ENCODE peak calls at places on chromosomes 11 and 22, in eight cellular contexts. One of them, this sample, is unnamed.

GRCh38 chr11:45710561-45710960 is 45.1 kb upstream of the CHST1 start:
- DNase-seq in HFFc6: no peak
- DNase-seq in uterus: no peak
- DNase-seq in right lobe of liver: no peak
- DNase-seq in prostate gland: no peak
- DNase-seq in cardiac muscle cell: no peak
- DNase-seq in keratinocyte: no peak
- DNase-seq in adrenal gland: no peak
- DNase-seq in this sample: no peak

GRCh38 chr11:9955387-9955786 is 291.5 kb downstream of the SWAP70 start:
- DNase-seq in HFFc6: peak; percentile 0
- DNase-seq in prostate gland: no peak
- DNase-seq in cardiac muscle cell: no peak
- DNase-seq in adrenal gland: no peak
- DNase-seq in keratinocyte: no peak
- DNase-seq in right lobe of liver: no peak
- DNase-seq in uterus: no peak
- DNase-seq in this sample: no peak

GRCh38 chr22:45096256-45096907 is 67.3 kb upstream of the NUP50 start:
- DNase-seq in prostate gland: peak; percentile 62
- DNase-seq in adrenal gland: peak; percentile 68
- DNase-seq in keratinocyte: no peak
- DNase-seq in cardiac muscle cell: peak; percentile 67
- DNase-seq in right lobe of liver: peak; percentile 55
- DNase-seq in uterus: peak; percentile 34
- DNase-seq in HFFc6: peak; percentile 48
- DNase-seq in this sample: peak; percentile 58

GRCh38 chr22:23820748-23821211 is 18.0 kb downstream of the DERL3 start:
- DNase-seq in uterus: no peak
- DNase-seq in HFFc6: no peak
- DNase-seq in cardiac muscle cell: no peak
- DNase-seq in prostate gland: no peak
- DNase-seq in keratinocyte: no peak
- DNase-seq in right lobe of liver: peak; percentile 21
- DNase-seq in adrenal gland: no peak
- DNase-seq in this sample: no peak

GRCh38 chr11:110894224-110894623 is 182.0 kb upstream of the ARHGAP20 start:
- DNase-seq in adrenal gland: no peak
- DNase-seq in prostate gland: no peak
- DNase-seq in cardiac muscle cell: no peak
- DNase-seq in uterus: no peak
- DNase-seq in keratinocyte: no peak
- DNase-seq in right lobe of liver: no peak
- DNase-seq in HFFc6: no peak
- DNase-seq in this sample: no peak

GRCh38 chr22:21624120-21624879 is 5.5 kb downstream of the YDJC start:
- DNase-seq in cardiac muscle cell: peak; percentile 18
- DNase-seq in prostate gland: peak; percentile 36
- DNase-seq in adrenal gland: no peak
- DNase-seq in right lobe of liver: peak; percentile 74
- DNase-seq in keratinocyte: no peak
- DNase-seq in HFFc6: no peak
- DNase-seq in uterus: no peak
- DNase-seq in this sample: no peak

GRCh38 chr11:16924826-16925494 is 89.3 kb downstream of the PLEKHA7 start:
- DNase-seq in keratinocyte: peak; percentile 63
- DNase-seq in adrenal gland: peak; percentile 29
- DNase-seq in cardiac muscle cell: peak; percentile 68
- DNase-seq in uterus: peak; percentile 23
- DNase-seq in right lobe of liver: peak; percentile 81
- DNase-seq in HFFc6: no peak
- DNase-seq in prostate gland: peak; percentile 79
- DNase-seq in this sample: no peak

GRCh38 chr22:45848904-45849303 is 128.1 kb downstream of the WNT7B start:
- DNase-seq in prostate gland: no peak
- DNase-seq in HFFc6: no peak
- DNase-seq in cardiac muscle cell: no peak
- DNase-seq in adrenal gland: no peak
- DNase-seq in right lobe of liver: no peak
- DNase-seq in uterus: no peak
- DNase-seq in keratinocyte: no peak
- DNase-seq in this sample: no peak

GRCh38 chr11:119207300-119207570 is 1.1 kb downstream of the CBL start:
- DNase-seq in adrenal gland: no peak
- DNase-seq in HFFc6: peak; percentile 21
- DNase-seq in prostate gland: no peak
- DNase-seq in uterus: no peak
- DNase-seq in cardiac muscle cell: peak; percentile 29
- DNase-seq in keratinocyte: no peak
- DNase-seq in right lobe of liver: no peak
- DNase-seq in this sample: no peak

GRCh38 chr11:119903389-119903788 is 174.4 kb upstream of the NECTIN1 start:
- DNase-seq in adrenal gland: no peak
- DNase-seq in keratinocyte: no peak
- DNase-seq in cardiac muscle cell: no peak
- DNase-seq in HFFc6: no peak
- DNase-seq in right lobe of liver: no peak
- DNase-seq in uterus: no peak
- DNase-seq in prostate gland: no peak
- DNase-seq in this sample: no peak

GRCh38 chr22:37998543-37998942 is 14.2 kb upstream of the SOX10 start:
- DNase-seq in cardiac muscle cell: no peak
- DNase-seq in uterus: no peak
- DNase-seq in adrenal gland: no peak
- DNase-seq in right lobe of liver: no peak
- DNase-seq in keratinocyte: no peak
- DNase-seq in HFFc6: no peak
- DNase-seq in prostate gland: no peak
- DNase-seq in this sample: no peak

GRCh38 chr22:43007519-43008102 is 7.3 kb downstream of the PACSIN2 start:
- DNase-seq in cardiac muscle cell: peak; percentile 68
- DNase-seq in HFFc6: peak; percentile 55
- DNase-seq in adrenal gland: peak; percentile 49
- DNase-seq in uterus: no peak
- DNase-seq in right lobe of liver: no peak
- DNase-seq in prostate gland: no peak
- DNase-seq in keratinocyte: no peak
- DNase-seq in this sample: no peak

GRCh38 chr11:23233075-23233474 is 372.8 kb upstream of the CCDC179 start:
- DNase-seq in prostate gland: no peak
- DNase-seq in adrenal gland: no peak
- DNase-seq in cardiac muscle cell: peak; percentile 64
- DNase-seq in HFFc6: peak; percentile 41
- DNase-seq in uterus: no peak
- DNase-seq in keratinocyte: no peak
- DNase-seq in right lobe of liver: no peak
- DNase-seq in this sample: no peak

GRCh38 chr11:76984741-76985140 is 49.5 kb upstream of the B3GNT6 start:
- DNase-seq in keratinocyte: no peak
- DNase-seq in uterus: no peak
- DNase-seq in HFFc6: no peak
- DNase-seq in right lobe of liver: no peak
- DNase-seq in prostate gland: no peak
- DNase-seq in adrenal gland: no peak
- DNase-seq in cardiac muscle cell: no peak
- DNase-seq in this sample: no peak

GRCh38 chr11:114142646-114143045 is 83.1 kb downstream of the ZBTB16 start:
- DNase-seq in prostate gland: no peak
- DNase-seq in uterus: no peak
- DNase-seq in cardiac muscle cell: no peak
- DNase-seq in HFFc6: no peak
- DNase-seq in adrenal gland: no peak
- DNase-seq in keratinocyte: no peak
- DNase-seq in right lobe of liver: no peak
- DNase-seq in this sample: no peak

GRCh38 chr11:1643146-1643690 is 13.6 kb downstream of the KRTAP5-5 start:
- DNase-seq in right lobe of liver: no peak
- DNase-seq in cardiac muscle cell: no peak
- DNase-seq in HFFc6: no peak
- DNase-seq in prostate gland: no peak
- DNase-seq in keratinocyte: no peak
- DNase-seq in uterus: no peak
- DNase-seq in adrenal gland: no peak
- DNase-seq in this sample: no peak

GRCh38 chr11:59802639-59803176 is 7.9 kb downstream of the MRPL16 start:
- DNase-seq in prostate gland: peak; percentile 47
- DNase-seq in right lobe of liver: no peak
- DNase-seq in cardiac muscle cell: peak; percentile 66
- DNase-seq in adrenal gland: peak; percentile 38
- DNase-seq in keratinocyte: no peak
- DNase-seq in uterus: no peak
- DNase-seq in HFFc6: peak; percentile 52
- DNase-seq in this sample: no peak

DNA sequence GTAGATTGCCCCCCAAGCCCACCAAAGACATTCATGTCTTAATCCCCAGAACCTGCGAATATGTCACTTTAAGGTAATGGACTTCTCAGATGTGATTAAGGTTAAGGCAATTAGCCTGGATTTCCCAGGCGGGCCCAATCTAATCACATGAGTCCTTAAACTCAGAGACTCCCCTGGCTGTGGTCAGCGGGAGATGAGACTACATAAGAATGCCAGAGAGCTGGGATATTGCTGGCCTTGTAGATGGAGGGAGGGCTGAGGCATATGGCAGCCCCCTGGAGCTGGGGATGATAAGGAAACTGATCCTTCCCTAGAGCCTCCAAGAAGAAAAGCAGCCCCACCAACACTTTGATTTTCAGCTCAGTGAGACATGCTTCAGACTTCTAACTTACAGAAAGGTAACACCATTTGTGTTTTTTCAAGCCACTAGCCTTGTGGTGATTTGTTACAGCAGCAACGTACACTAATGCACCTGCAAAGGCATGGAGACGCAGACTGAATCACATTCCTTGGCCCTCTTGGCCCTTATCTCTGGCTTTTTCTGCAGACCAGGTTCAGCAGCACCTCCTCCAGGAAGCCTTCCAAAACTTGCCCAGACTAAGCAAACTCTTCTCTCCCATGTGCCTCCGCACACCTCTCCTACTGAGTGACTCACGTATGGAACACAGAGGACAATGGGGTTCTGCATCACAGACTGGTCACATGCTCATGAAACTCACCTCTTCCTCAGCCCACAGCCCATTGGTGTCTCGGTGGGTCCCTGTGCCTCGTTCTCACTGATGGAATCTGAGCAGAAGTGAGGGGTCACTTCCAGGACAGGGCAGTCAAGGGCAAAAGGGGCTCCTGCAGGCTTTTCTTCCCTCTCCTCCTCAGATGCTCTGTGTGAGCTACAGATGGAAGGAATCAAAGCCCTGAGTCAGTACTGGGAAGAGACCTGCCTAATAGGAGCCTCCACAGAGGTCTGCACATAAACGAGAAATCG is 86.3 kb upstream of the HMGXB4 start:
- DNase-seq in HFFc6: no peak
- DNase-seq in adrenal gland: no peak
- DNase-seq in keratinocyte: no peak
- DNase-seq in uterus: no peak
- DNase-seq in right lobe of liver: no peak
- DNase-seq in prostate gland: no peak
- DNase-seq in cardiac muscle cell: no peak
- DNase-seq in this sample: no peak
- TF ChIP-seq CTCF in HFFc6: no peak
- TF ChIP-seq CTCF in adrenal gland: no peak
- TF ChIP-seq CTCF in keratinocyte: no peak
- TF ChIP-seq CTCF in uterus: no peak
- TF ChIP-seq CTCF in right lobe of liver: no peak
- TF ChIP-seq CTCF in prostate gland: no peak
- TF ChIP-seq CTCF in cardiac muscle cell: no peak
- TF ChIP-seq CTCF in this sample: no peak

DNA sequence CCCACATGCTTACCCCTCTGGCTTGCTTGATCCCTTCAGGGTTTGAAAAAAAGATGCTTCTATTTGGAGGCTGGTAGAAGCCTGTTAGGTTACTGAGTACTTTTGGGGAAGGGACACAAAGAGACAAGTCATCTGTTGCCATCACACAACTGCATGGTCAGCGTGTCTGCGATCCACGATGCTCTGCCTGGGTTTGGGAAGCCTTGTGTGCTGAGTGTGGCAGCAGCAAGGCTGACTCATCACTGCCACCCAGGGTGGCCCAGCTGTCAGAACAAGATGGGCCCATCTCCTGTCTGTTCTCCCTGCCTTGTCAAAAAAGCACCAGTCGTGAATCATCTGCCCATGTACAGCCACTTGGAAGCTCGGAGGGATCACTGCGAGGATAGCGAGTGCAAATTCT is 26.2 kb downstream of the UBASH3B start:
- DNase-seq in prostate gland: no peak
- DNase-seq in keratinocyte: no peak
- DNase-seq in HFFc6: no peak
- DNase-seq in right lobe of liver: no peak
- DNase-seq in cardiac muscle cell: no peak
- DNase-seq in uterus: no peak
- DNase-seq in adrenal gland: no peak
- DNase-seq in this sample: peak; percentile 68
- TF ChIP-seq CTCF in prostate gland: no peak
- TF ChIP-seq CTCF in keratinocyte: no peak
- TF ChIP-seq CTCF in HFFc6: no peak
- TF ChIP-seq CTCF in right lobe of liver: no peak
- TF ChIP-seq CTCF in cardiac muscle cell: no peak
- TF ChIP-seq CTCF in uterus: no peak
- TF ChIP-seq CTCF in adrenal gland: no peak
- TF ChIP-seq CTCF in this sample: no peak

GRCh38 chr11:130055637-130056036 is 14.1 kb upstream of the APLP2 start:
- DNase-seq in uterus: no peak
- DNase-seq in HFFc6: peak; percentile 25
- DNase-seq in keratinocyte: no peak
- DNase-seq in adrenal gland: peak; percentile 39
- DNase-seq in cardiac muscle cell: peak; percentile 58
- DNase-seq in right lobe of liver: no peak
- DNase-seq in prostate gland: no peak
- DNase-seq in this sample: no peak

GRCh38 chr11:130063398-130063797 is 6.3 kb upstream of the APLP2 start:
- DNase-seq in right lobe of liver: no peak
- DNase-seq in adrenal gland: no peak
- DNase-seq in HFFc6: no peak
- DNase-seq in prostate gland: no peak
- DNase-seq in uterus: no peak
- DNase-seq in keratinocyte: no peak
- DNase-seq in cardiac muscle cell: no peak
- DNase-seq in this sample: no peak

GRCh38 chr11:130062030-130062429 is 7.7 kb upstream of the APLP2 start:
- DNase-seq in adrenal gland: no peak
- DNase-seq in prostate gland: no peak
- DNase-seq in right lobe of liver: no peak
- DNase-seq in cardiac muscle cell: no peak
- DNase-seq in keratinocyte: no peak
- DNase-seq in uterus: no peak
- DNase-seq in HFFc6: no peak
- DNase-seq in this sample: no peak

GRCh38 chr11:130066338-130066737 is 3.4 kb upstream of the APLP2 start:
- DNase-seq in right lobe of liver: no peak
- DNase-seq in HFFc6: no peak
- DNase-seq in cardiac muscle cell: no peak
- DNase-seq in prostate gland: no peak
- DNase-seq in adrenal gland: no peak
- DNase-seq in uterus: no peak
- DNase-seq in keratinocyte: no peak
- DNase-seq in this sample: no peak

GRCh38 chr11:130061017-130061416 is 8.7 kb upstream of the APLP2 start:
- DNase-seq in uterus: no peak
- DNase-seq in right lobe of liver: no peak
- DNase-seq in keratinocyte: no peak
- DNase-seq in cardiac muscle cell: no peak
- DNase-seq in HFFc6: no peak
- DNase-seq in adrenal gland: no peak
- DNase-seq in prostate gland: no peak
- DNase-seq in this sample: no peak
- TF ChIP-seq CTCF in uterus: no peak
- TF ChIP-seq CTCF in right lobe of liver: no peak
- TF ChIP-seq CTCF in keratinocyte: no peak
- TF ChIP-seq CTCF in cardiac muscle cell: no peak
- TF ChIP-seq CTCF in HFFc6: no peak
- TF ChIP-seq CTCF in adrenal gland: no peak
- TF ChIP-seq CTCF in prostate gland: no peak
- TF ChIP-seq CTCF in this sample: no peak

GRCh38 chr11:34565417-34566208 is 52.0 kb upstream of the ELF5 start:
- DNase-seq in adrenal gland: no peak
- DNase-seq in uterus: no peak
- DNase-seq in keratinocyte: no peak
- DNase-seq in HFFc6: no peak
- DNase-seq in prostate gland: no peak
- DNase-seq in right lobe of liver: no peak
- DNase-seq in cardiac muscle cell: no peak
- DNase-seq in this sample: no peak
- TF ChIP-seq CTCF in adrenal gland: no peak
- TF ChIP-seq CTCF in uterus: no peak
- TF ChIP-seq CTCF in keratinocyte: peak; percentile 37
- TF ChIP-seq CTCF in HFFc6: peak; percentile 72
- TF ChIP-seq CTCF in prostate gland: no peak
- TF ChIP-seq CTCF in right lobe of liver: no peak
- TF ChIP-seq CTCF in cardiac muscle cell: peak; percentile 38
- TF ChIP-seq CTCF in this sample: peak; percentile 54